ENCODE peak calls at places on chromosomes 2 and 18, in seven cellular contexts. N, D, P, W, L, S and Y are unnamed samples.

GRCh38 chr2:29015701-29016470 is 34.8 kb downstream of the TOGARAM2 start:
- DNase-seq in N (no peak), D (no peak), P (no peak), W (no peak), L (no peak), S (no peak), Y (no peak)

GRCh38 chr2:98110741-98111140 is 23.8 kb downstream of the VWA3B start:
- DNase-seq in N (no peak), D (no peak), P (no peak), W (no peak), L (no peak), S (no peak), Y (no peak)

GRCh38 chr2:106561803-106562202 is 74.6 kb downstream of the CD8B2 start:
- DNase-seq in N (no peak), D (no peak), P (no peak), W (no peak), L (no peak), S (no peak), Y (no peak)

GRCh38 chr2:37647941-37648315 is 23.5 kb downstream of the CDC42EP3 start:
- DNase-seq in N (no peak), D (no peak), P (no peak), W (no peak), L (no peak), S (no peak), Y (no peak)

GRCh38 chr2:32820701-32821100 is 126.1 kb upstream of the LTBP1 start:
- DNase-seq in N (no peak), D (no peak), P (no peak), W (no peak), L (no peak), S (no peak), Y (no peak)

GRCh38 chr2:38095996-38096861 is 20.3 kb upstream of the CYP1B1 start:
- DNase-seq in N (no peak), D (no peak), P (no peak), W (peak), L (peak), S (peak), Y (no peak)

GRCh38 chr2:157971702-157972101 is 95.6 kb upstream of the ACVR1 start:
- DNase-seq in N (no peak), D (no peak), P (no peak), W (no peak), L (no peak), S (no peak), Y (no peak)

GRCh38 chr18:33733376-33733775 is 155.4 kb downstream of the ASXL3 start:
- DNase-seq in N (no peak), D (no peak), P (no peak), W (no peak), L (no peak), S (no peak), Y (no peak)

GRCh38 chr2:182883451-182883850 is 17.0 kb upstream of the FRZB start:
- DNase-seq in N (no peak), D (no peak), P (no peak), W (no peak), L (peak), S (no peak), Y (no peak)

GRCh38 chr2:59182249-59182648 is 941.1 kb upstream of the FANCL start:
- DNase-seq in N (no peak), D (no peak), P (no peak), W (peak), L (peak), S (peak), Y (no peak)

GRCh38 chr2:218249686-218250085 is 11.1 kb upstream of the GPBAR1 start:
- DNase-seq in N (no peak), D (no peak), P (no peak), W (no peak), L (no peak), S (no peak), Y (no peak)

GRCh38 chr2:74249406-74250122 is 51.1 kb downstream of the MTHFD2 start:
- DNase-seq in N (no peak), D (no peak), P (no peak), W (no peak), L (no peak), S (no peak), Y (no peak)

GRCh38 chr2:204453730-204454167 is 91.5 kb upstream of the PARD3B start:
- DNase-seq in N (no peak), D (no peak), P (no peak), W (peak), L (no peak), S (peak), Y (no peak)

GRCh38 chr2:200298816-200299215 is 7.7 kb upstream of the SPATS2L start:
- DNase-seq in N (no peak), D (no peak), P (no peak), W (no peak), L (no peak), S (no peak), Y (no peak)

GRCh38 chr2:88606371-88607030 is 20.8 kb downstream of the EIF2AK3 start:
- DNase-seq in N (no peak), D (peak), P (no peak), W (no peak), L (no peak), S (no peak), Y (no peak)

GRCh38 chr2:211281430-211282073 is 725.2 kb downstream of the CPS1 start:
- DNase-seq in N (no peak), D (no peak), P (no peak), W (no peak), L (no peak), S (peak), Y (no peak)

GRCh38 chr18:45755936-45756335 is 32.0 kb downstream of the SLC14A1 start:
- DNase-seq in N (peak), D (no peak), P (no peak), W (peak), L (peak), S (no peak), Y (no peak)

GRCh38 chr2:21023419-21024181 is 20.3 kb downstream of the APOB start:
- DNase-seq in N (no peak), D (no peak), P (no peak), W (no peak), L (no peak), S (no peak), Y (no peak)

GRCh38 chr2:109271920-109272319 is 142.9 kb downstream of the SH3RF3 start:
- DNase-seq in N (no peak), D (no peak), P (no peak), W (no peak), L (no peak), S (no peak), Y (no peak)

GRCh38 chr18:34594243-34594642 is 115.9 kb upstream of the DTNA start:
- DNase-seq in N (no peak), D (no peak), P (no peak), W (no peak), L (no peak), S (no peak), Y (no peak)